ENCODE peak calls at places on chromosomes 1 and 21, in nine cellular contexts. X, A, J, W, E, O, D, R and F are unnamed samples.

GRCh38 chr1:6121651-6122370 is 58.3 kb downstream of the CHD5 start:
- DNase-seq in X (no peak), A (no peak), J (no peak), W (peak), E (no peak), O (no peak), D (no peak), R (no peak), F (no peak)

GRCh38 chr1:59697138-59697811 is 117.5 kb upstream of the HOOK1 start:
- DNase-seq in X (peak), A (no peak), J (no peak), W (no peak), E (no peak), O (no peak), D (no peak), R (no peak), F (no peak)

GRCh38 chr1:109149874-109150601 is 36.1 kb downstream of the ELAPOR1 start:
- DNase-seq in X (no peak), A (no peak), J (no peak), W (no peak), E (peak), O (peak), D (no peak), R (no peak), F (no peak)

GRCh38 chr1:2561898-2562895 is 6.0 kb downstream of the TNFRSF14 start:
- DNase-seq in X (no peak), A (no peak), J (no peak), W (no peak), E (no peak), O (no peak), D (no peak), R (no peak), F (no peak)

GRCh38 chr1:81670286-81670685 is 130.4 kb upstream of the ADGRL2 start:
- DNase-seq in X (peak), A (peak), J (no peak), W (peak), E (peak), O (no peak), D (no peak), R (no peak), F (peak)

GRCh38 chr21:25838809-25839208 is 104.0 kb downstream of the GABPA start:
- DNase-seq in X (peak), A (peak), J (no peak), W (no peak), E (no peak), O (no peak), D (no peak), R (no peak), F (no peak)

GRCh38 chr1:17259233-17259873 is 10.5 kb downstream of the PADI3 start:
- DNase-seq in X (no peak), A (peak), J (no peak), W (no peak), E (no peak), O (peak), D (no peak), R (no peak), F (peak)

GRCh38 chr1:42476605-42477004 is 13.5 kb downstream of the CCDC30 start:
- DNase-seq in X (no peak), A (no peak), J (no peak), W (no peak), E (no peak), O (no peak), D (no peak), R (no peak), F (no peak)

GRCh38 chr1:47627471-47628370 is 189.9 kb downstream of the FOXD2 start:
- DNase-seq in X (no peak), A (no peak), J (no peak), W (no peak), E (peak), O (peak), D (no peak), R (no peak), F (no peak)

GRCh38 chr1:207025144-207025880 is 7.2 kb downstream of the C1orf116 start:
- DNase-seq in X (peak), A (peak), J (no peak), W (no peak), E (no peak), O (no peak), D (no peak), R (no peak), F (no peak)

GRCh38 chr1:43969416-43969745 is 429 bp upstream of the DPH2 start:
- DNase-seq in X (no peak), A (no peak), J (no peak), W (no peak), E (no peak), O (no peak), D (no peak), R (no peak), F (no peak)

GRCh38 chr1:43970502-43970901 is 692 bp downstream of the DPH2 start:
- DNase-seq in X (no peak), A (no peak), J (no peak), W (no peak), E (no peak), O (no peak), D (no peak), R (no peak), F (no peak)

GRCh38 chr1:43970911-43971310 is 1.1 kb downstream of the DPH2 start:
- DNase-seq in X (no peak), A (no peak), J (no peak), W (no peak), E (no peak), O (no peak), D (no peak), R (no peak), F (no peak)

GRCh38 chr1:43968348-43968948 is 1.4 kb upstream of the DPH2 start:
- DNase-seq in X (peak), A (no peak), J (peak), W (no peak), E (no peak), O (no peak), D (peak), R (no peak), F (peak)

GRCh38 chr1:43969746-43970466 is at the start of gene DPH2:
- DNase-seq in X (peak), A (peak), J (peak), W (peak), E (peak), O (peak), D (peak), R (peak), F (peak)
- TF ChIP-seq CTCF in X (no peak), A (no peak), J (no peak), W (no peak), E (no peak), O (no peak), D (peak), R (peak), F (peak)

GRCh38 chr21:39911286-39911685 is 44.0 kb downstream of the PCP4 start:
- DNase-seq in X (no peak), A (no peak), J (no peak), W (no peak), E (no peak), O (peak), D (no peak), R (no peak), F (no peak)
- TF ChIP-seq CTCF in X (no peak), A (no peak), J (peak), W (no peak), E (no peak), O (peak), D (peak), R (peak), F (no peak)

GRCh38 chr1:7902478-7903084 is 38.1 kb downstream of the TNFRSF9 start:
- DNase-seq in X (peak), A (peak), J (peak), W (peak), E (peak), O (peak), D (peak), R (peak), F (peak)
- TF ChIP-seq CTCF in X (peak), A (peak), J (peak), W (peak), E (peak), O (peak), D (peak), R (peak), F (peak)

GRCh38 chr1:52973843-52974242 is 46.8 kb downstream of the SCP2 start:
- DNase-seq in X (no peak), A (no peak), J (no peak), W (no peak), E (no peak), O (no peak), D (no peak), R (no peak), F (no peak)

GRCh38 chr1:52967666-52968065 is 40.6 kb downstream of the SCP2 start:
- DNase-seq in X (no peak), A (no peak), J (no peak), W (no peak), E (no peak), O (no peak), D (no peak), R (no peak), F (no peak)

GRCh38 chr1:52970149-52970548 is 43.1 kb downstream of the SCP2 start:
- DNase-seq in X (peak), A (peak), J (no peak), W (no peak), E (no peak), O (peak), D (no peak), R (peak), F (peak)
- TF ChIP-seq CTCF in X (peak), A (peak), J (no peak), W (no peak), E (no peak), O (peak), D (no peak), R (peak), F (peak)

DNA sequence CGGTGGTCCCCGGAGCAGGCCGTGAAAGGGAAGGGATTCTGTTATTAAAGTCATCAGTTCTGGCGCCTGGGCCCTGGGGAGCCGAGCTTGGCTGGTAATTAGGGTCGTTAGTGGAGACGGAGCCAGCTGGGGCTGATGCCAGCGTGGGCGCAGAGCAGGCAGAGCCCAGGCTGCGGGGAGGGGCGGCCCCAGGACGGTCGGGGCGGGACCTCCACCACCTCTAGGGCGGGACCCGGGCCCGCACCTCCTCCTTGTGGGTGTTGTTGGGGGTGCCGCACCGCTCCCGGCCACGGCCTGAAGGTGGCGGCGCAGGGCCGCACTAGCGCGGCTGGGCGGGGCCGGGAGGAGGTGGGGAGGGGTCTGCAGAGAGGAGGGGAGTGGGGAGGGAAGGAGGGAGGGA is 470.6 kb downstream of the PTPRU start:
- DNase-seq in X (peak), A (peak), J (peak), W (no peak), E (no peak), O (peak), D (peak), R (peak), F (peak)
- TF ChIP-seq CTCF in X (peak), A (peak), J (peak), W (no peak), E (no peak), O (peak), D (peak), R (peak), F (peak)

GRCh38 chr1:167105841-167106461 is 12.1 kb downstream of the STYXL2 start:
- DNase-seq in X (no peak), A (no peak), J (no peak), W (no peak), E (no peak), O (no peak), D (no peak), R (no peak), F (no peak)
- TF ChIP-seq CTCF in X (no peak), A (no peak), J (no peak), W (no peak), E (no peak), O (no peak), D (no peak), R (no peak), F (no peak)

GRCh38 chr1:145960468-145961108 is 2.8 kb upstream of the LIX1L start:
- DNase-seq in X (peak), A (peak), J (peak), W (peak), E (peak), O (peak), D (peak), R (no peak), F (peak)
- TF ChIP-seq CTCF in X (peak), A (no peak), J (peak), W (peak), E (no peak), O (peak), D (no peak), R (no peak), F (no peak)

DNA sequence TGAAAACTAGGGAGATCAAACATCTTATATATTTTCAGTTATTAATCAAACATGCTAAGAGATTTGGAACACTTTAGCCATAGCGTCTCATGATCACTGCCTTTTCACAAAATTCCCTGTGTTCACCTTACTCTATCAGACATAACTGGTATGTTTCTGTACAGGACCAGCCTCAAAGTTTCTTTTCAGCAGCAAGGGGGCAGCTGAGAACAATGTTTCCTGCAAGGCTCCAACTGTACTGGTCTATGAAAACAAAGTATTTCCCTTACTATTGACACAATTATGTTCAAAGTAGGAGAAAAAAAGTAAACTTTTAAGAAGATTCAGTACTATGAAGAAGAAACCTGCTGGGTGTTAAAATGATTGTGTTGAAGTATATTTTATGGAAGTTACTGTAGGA is 98.5 kb downstream of the ATF6 start:
- DNase-seq in X (peak), A (peak), J (no peak), W (no peak), E (no peak), O (no peak), D (peak), R (no peak), F (peak)
- TF ChIP-seq CTCF in X (peak), A (peak), J (no peak), W (peak), E (no peak), O (no peak), D (no peak), R (no peak), F (peak)